ENCODE peak calls at places on chromosomes 5 and 9, in four cellular contexts. One of them, this sample, is unnamed.

GRCh38 chr5:138033275-138033808 is 463 bp upstream of the FAM13B start:
- DNase-seq in erythroblast: no peak
- DNase-seq in NCI-H510A treated with DMSO at 0.1 percent for 48 hours: peak
- DNase-seq in EL: peak
- DNase-seq in this sample: peak

GRCh38 chr9:6153425-6153824 is 62.2 kb upstream of the IL33 start:
- DNase-seq in erythroblast: no peak
- DNase-seq in EL: peak
- DNase-seq in NCI-H510A treated with DMSO at 0.1 percent for 48 hours: no peak
- DNase-seq in this sample: peak

GRCh38 chr9:35728041-35728971 is 3.7 kb downstream of the TLN1 start:
- DNase-seq in EL: peak
- DNase-seq in erythroblast: peak
- DNase-seq in NCI-H510A treated with DMSO at 0.1 percent for 48 hours: no peak
- DNase-seq in this sample: peak

GRCh38 chr5:78601622-78602314 is 46.8 kb downstream of the LHFPL2 start:
- DNase-seq in erythroblast: no peak
- DNase-seq in EL: peak
- DNase-seq in NCI-H510A treated with DMSO at 0.1 percent for 48 hours: no peak
- DNase-seq in this sample: peak

GRCh38 chr5:134451618-134452505 is 40.2 kb upstream of the CDKN2AIPNL start:
- DNase-seq in EL: peak
- DNase-seq in erythroblast: peak
- DNase-seq in NCI-H510A treated with DMSO at 0.1 percent for 48 hours: no peak
- DNase-seq in this sample: peak

GRCh38 chr5:43041131-43041668 is 1.1 kb upstream of the ANXA2R start:
- DNase-seq in EL: no peak
- DNase-seq in NCI-H510A treated with DMSO at 0.1 percent for 48 hours: no peak
- DNase-seq in erythroblast: peak
- DNase-seq in this sample: no peak

GRCh38 chr9:131960805-131961495 is 118.7 kb downstream of the MED27 start:
- DNase-seq in NCI-H510A treated with DMSO at 0.1 percent for 48 hours: no peak
- DNase-seq in erythroblast: no peak
- DNase-seq in EL: no peak
- DNase-seq in this sample: no peak

GRCh38 chr5:59066367-59067163 is 483.7 kb downstream of the RAB3C start:
- DNase-seq in EL: peak
- DNase-seq in NCI-H510A treated with DMSO at 0.1 percent for 48 hours: no peak
- DNase-seq in erythroblast: no peak
- DNase-seq in this sample: peak

GRCh38 chr9:115088856-115089255 is 29.1 kb downstream of the TNC start:
- DNase-seq in erythroblast: no peak
- DNase-seq in NCI-H510A treated with DMSO at 0.1 percent for 48 hours: no peak
- DNase-seq in EL: no peak
- DNase-seq in this sample: no peak

GRCh38 chr9:131720330-131720729 is 19.5 kb downstream of the RAPGEF1 start:
- DNase-seq in NCI-H510A treated with DMSO at 0.1 percent for 48 hours: no peak
- DNase-seq in erythroblast: no peak
- DNase-seq in EL: no peak
- DNase-seq in this sample: no peak

GRCh38 chr9:1400983-1401382 is 350.8 kb downstream of the DMRT2 start:
- DNase-seq in NCI-H510A treated with DMSO at 0.1 percent for 48 hours: no peak
- DNase-seq in erythroblast: no peak
- DNase-seq in EL: no peak
- DNase-seq in this sample: no peak

GRCh38 chr9:91119679-91120078 is 242.0 kb downstream of the AUH start:
- DNase-seq in EL: peak
- DNase-seq in erythroblast: no peak
- DNase-seq in NCI-H510A treated with DMSO at 0.1 percent for 48 hours: no peak
- DNase-seq in this sample: peak

GRCh38 chr5:15350614-15351013 is 149.4 kb upstream of the FBXL7 start:
- DNase-seq in erythroblast: no peak
- DNase-seq in NCI-H510A treated with DMSO at 0.1 percent for 48 hours: no peak
- DNase-seq in EL: no peak
- DNase-seq in this sample: no peak

GRCh38 chr5:156654444-156654843 is 195.7 kb upstream of the PPP1R2B start:
- DNase-seq in erythroblast: no peak
- DNase-seq in EL: no peak
- DNase-seq in NCI-H510A treated with DMSO at 0.1 percent for 48 hours: no peak
- DNase-seq in this sample: no peak

GRCh38 chr5:121429761-121430160 is 421.9 kb upstream of the FTMT start:
- DNase-seq in NCI-H510A treated with DMSO at 0.1 percent for 48 hours: no peak
- DNase-seq in erythroblast: no peak
- DNase-seq in EL: no peak
- DNase-seq in this sample: peak

GRCh38 chr5:169801324-169801777 is 164.3 kb downstream of the DOCK2 start:
- DNase-seq in NCI-H510A treated with DMSO at 0.1 percent for 48 hours: peak
- DNase-seq in EL: peak
- DNase-seq in erythroblast: no peak
- DNase-seq in this sample: peak

GRCh38 chr5:55344392-55344992 is 36.7 kb downstream of the MTREX start:
- DNase-seq in EL: peak
- DNase-seq in NCI-H510A treated with DMSO at 0.1 percent for 48 hours: peak
- DNase-seq in erythroblast: peak
- DNase-seq in this sample: peak

GRCh38 chr9:21688108-21689102 is 114.0 kb upstream of the MTAP start:
- DNase-seq in EL: peak
- DNase-seq in NCI-H510A treated with DMSO at 0.1 percent for 48 hours: no peak
- DNase-seq in erythroblast: no peak
- DNase-seq in this sample: peak

GRCh38 chr5:52786937-52787599 is 648 bp upstream of the ITGA1 start:
- DNase-seq in NCI-H510A treated with DMSO at 0.1 percent for 48 hours: no peak
- DNase-seq in erythroblast: peak
- DNase-seq in EL: no peak
- DNase-seq in this sample: no peak

GRCh38 chr5:10046681-10047080 is 203.0 kb downstream of the ATPSCKMT start:
- DNase-seq in erythroblast: no peak
- DNase-seq in NCI-H510A treated with DMSO at 0.1 percent for 48 hours: no peak
- DNase-seq in EL: no peak
- DNase-seq in this sample: peak

GRCh38 chr5:14118551-14119320 is 24.4 kb upstream of the TRIO start:
- DNase-seq in NCI-H510A treated with DMSO at 0.1 percent for 48 hours: no peak
- DNase-seq in EL: no peak
- DNase-seq in erythroblast: no peak
- DNase-seq in this sample: no peak

GRCh38 chr9:126491256-126491879 is 122.4 kb upstream of the LMX1B start:
- DNase-seq in EL: peak
- DNase-seq in erythroblast: peak
- DNase-seq in NCI-H510A treated with DMSO at 0.1 percent for 48 hours: peak
- DNase-seq in this sample: peak

GRCh38 chr9:129336601-129337286 is 158.7 kb upstream of the IER5L start:
- DNase-seq in EL: peak
- DNase-seq in NCI-H510A treated with DMSO at 0.1 percent for 48 hours: no peak
- DNase-seq in erythroblast: no peak
- DNase-seq in this sample: no peak

GRCh38 chr5:54774281-54775171 is 210.9 kb downstream of the ESM1 start:
- DNase-seq in erythroblast: peak
- DNase-seq in NCI-H510A treated with DMSO at 0.1 percent for 48 hours: no peak
- DNase-seq in EL: no peak
- DNase-seq in this sample: no peak

GRCh38 chr9:136538599-136539426 is 7.0 kb downstream of the NOTCH1 start:
- DNase-seq in erythroblast: no peak
- DNase-seq in EL: no peak
- DNase-seq in NCI-H510A treated with DMSO at 0.1 percent for 48 hours: no peak
- DNase-seq in this sample: no peak

GRCh38 chr5:69007726-69008368 is 86.0 kb upstream of the SLC30A5 start:
- DNase-seq in EL: peak
- DNase-seq in NCI-H510A treated with DMSO at 0.1 percent for 48 hours: peak
- DNase-seq in erythroblast: peak
- DNase-seq in this sample: peak

This sample was measured in HT1080.